ENCODE peak calls at places on chromosomes 12 and 14, in eight cellular contexts. One of them, this sample, is unnamed.

GRCh38 chr12:101567918-101568317 is 26.9 kb upstream of the MYBPC1 start:
- DNase-seq in ovary: no peak
- DNase-seq in heart right ventricle: no peak
- DNase-seq in psoas muscle: no peak
- DNase-seq in DND-41: no peak
- DNase-seq in CD4-positive, alpha-beta memory T cell: no peak
- DNase-seq in mucosa of descending colon: no peak
- DNase-seq in cardiac muscle cell: no peak
- DNase-seq in this sample: no peak

GRCh38 chr14:106879241-106879640 is 1352.9 kb downstream of the TMEM121 start:
- DNase-seq in CD4-positive, alpha-beta memory T cell: peak; percentile 16
- DNase-seq in mucosa of descending colon: peak; percentile 59
- DNase-seq in heart right ventricle: peak; percentile 19
- DNase-seq in DND-41: peak; percentile 70
- DNase-seq in ovary: no peak
- DNase-seq in cardiac muscle cell: no peak
- DNase-seq in psoas muscle: no peak
- DNase-seq in this sample: peak; percentile 32

GRCh38 chr12:125229878-125230530 is 164.8 kb downstream of the AACS start:
- DNase-seq in CD4-positive, alpha-beta memory T cell: no peak
- DNase-seq in cardiac muscle cell: no peak
- DNase-seq in ovary: no peak
- DNase-seq in heart right ventricle: no peak
- DNase-seq in mucosa of descending colon: no peak
- DNase-seq in psoas muscle: no peak
- DNase-seq in DND-41: no peak
- DNase-seq in this sample: no peak

GRCh38 chr12:72296389-72296788 is 24.2 kb downstream of the TRHDE start:
- DNase-seq in ovary: no peak
- DNase-seq in psoas muscle: no peak
- DNase-seq in cardiac muscle cell: no peak
- DNase-seq in CD4-positive, alpha-beta memory T cell: no peak
- DNase-seq in DND-41: no peak
- DNase-seq in heart right ventricle: no peak
- DNase-seq in mucosa of descending colon: no peak
- DNase-seq in this sample: no peak

GRCh38 chr12:81896771-81897170 is 137.6 kb upstream of the PPFIA2 start:
- DNase-seq in mucosa of descending colon: no peak
- DNase-seq in DND-41: peak; percentile 29
- DNase-seq in CD4-positive, alpha-beta memory T cell: no peak
- DNase-seq in cardiac muscle cell: peak; percentile 6
- DNase-seq in psoas muscle: no peak
- DNase-seq in ovary: no peak
- DNase-seq in heart right ventricle: no peak
- DNase-seq in this sample: no peak

GRCh38 chr14:64682173-64682710 is 22.0 kb upstream of the PLEKHG3 start:
- DNase-seq in DND-41: no peak
- DNase-seq in cardiac muscle cell: peak; percentile 89
- DNase-seq in psoas muscle: peak; percentile 72
- DNase-seq in heart right ventricle: peak; percentile 71
- DNase-seq in mucosa of descending colon: peak; percentile 69
- DNase-seq in CD4-positive, alpha-beta memory T cell: no peak
- DNase-seq in ovary: peak; percentile 79
- DNase-seq in this sample: peak; percentile 66

GRCh38 chr12:91551927-91552326 is 369.3 kb upstream of the DCN start:
- DNase-seq in heart right ventricle: no peak
- DNase-seq in CD4-positive, alpha-beta memory T cell: no peak
- DNase-seq in mucosa of descending colon: no peak
- DNase-seq in DND-41: no peak
- DNase-seq in ovary: no peak
- DNase-seq in cardiac muscle cell: no peak
- DNase-seq in psoas muscle: no peak
- DNase-seq in this sample: peak; percentile 57

GRCh38 chr14:50846171-50846880 is 15.4 kb upstream of the NIN start:
- DNase-seq in mucosa of descending colon: no peak
- DNase-seq in DND-41: no peak
- DNase-seq in heart right ventricle: no peak
- DNase-seq in CD4-positive, alpha-beta memory T cell: no peak
- DNase-seq in ovary: no peak
- DNase-seq in cardiac muscle cell: peak; percentile 69
- DNase-seq in psoas muscle: no peak
- DNase-seq in this sample: no peak

GRCh38 chr14:76473381-76474263 is 97.7 kb downstream of the ESRRB start:
- DNase-seq in DND-41: no peak
- DNase-seq in CD4-positive, alpha-beta memory T cell: no peak
- DNase-seq in heart right ventricle: peak; percentile 47
- DNase-seq in mucosa of descending colon: no peak
- DNase-seq in psoas muscle: peak; percentile 73
- DNase-seq in ovary: no peak
- DNase-seq in cardiac muscle cell: peak; percentile 17
- DNase-seq in this sample: peak; percentile 37

GRCh38 chr12:101209319-101210302 is at the start of gene SLC5A8:
- DNase-seq in heart right ventricle: no peak
- DNase-seq in psoas muscle: no peak
- DNase-seq in cardiac muscle cell: no peak
- DNase-seq in mucosa of descending colon: peak; percentile 23
- DNase-seq in DND-41: no peak
- DNase-seq in ovary: peak; percentile 13
- DNase-seq in CD4-positive, alpha-beta memory T cell: no peak
- DNase-seq in this sample: no peak

GRCh38 chr12:114777052-114777451 is 93.1 kb upstream of the TBX3 start:
- DNase-seq in DND-41: no peak
- DNase-seq in mucosa of descending colon: no peak
- DNase-seq in ovary: no peak
- DNase-seq in cardiac muscle cell: peak; percentile 24
- DNase-seq in CD4-positive, alpha-beta memory T cell: no peak
- DNase-seq in heart right ventricle: no peak
- DNase-seq in psoas muscle: no peak
- DNase-seq in this sample: no peak

GRCh38 chr12:87931764-87932163 is 97.4 kb downstream of the C12orf50 start:
- DNase-seq in mucosa of descending colon: no peak
- DNase-seq in ovary: no peak
- DNase-seq in cardiac muscle cell: no peak
- DNase-seq in psoas muscle: no peak
- DNase-seq in heart right ventricle: no peak
- DNase-seq in CD4-positive, alpha-beta memory T cell: no peak
- DNase-seq in DND-41: no peak
- DNase-seq in this sample: no peak

GRCh38 chr14:74566174-74567125 is 45.6 kb downstream of the LTBP2 start:
- DNase-seq in mucosa of descending colon: no peak
- DNase-seq in CD4-positive, alpha-beta memory T cell: no peak
- DNase-seq in cardiac muscle cell: no peak
- DNase-seq in heart right ventricle: no peak
- DNase-seq in DND-41: no peak
- DNase-seq in ovary: no peak
- DNase-seq in psoas muscle: peak; percentile 46
- DNase-seq in this sample: no peak

GRCh38 chr12:100031821-100032220 is 47.1 kb upstream of the ANKS1B start:
- DNase-seq in heart right ventricle: no peak
- DNase-seq in psoas muscle: no peak
- DNase-seq in CD4-positive, alpha-beta memory T cell: no peak
- DNase-seq in DND-41: no peak
- DNase-seq in ovary: no peak
- DNase-seq in mucosa of descending colon: no peak
- DNase-seq in cardiac muscle cell: no peak
- DNase-seq in this sample: no peak

GRCh38 chr14:96997996-96998395 is 200.8 kb downstream of the VRK1 start:
- DNase-seq in CD4-positive, alpha-beta memory T cell: no peak
- DNase-seq in mucosa of descending colon: no peak
- DNase-seq in psoas muscle: no peak
- DNase-seq in DND-41: no peak
- DNase-seq in heart right ventricle: no peak
- DNase-seq in cardiac muscle cell: no peak
- DNase-seq in ovary: no peak
- DNase-seq in this sample: no peak

GRCh38 chr12:109863961-109864712 is 16.2 kb downstream of the GLTP start:
- DNase-seq in heart right ventricle: no peak
- DNase-seq in cardiac muscle cell: peak; percentile 62
- DNase-seq in psoas muscle: no peak
- DNase-seq in DND-41: no peak
- DNase-seq in mucosa of descending colon: no peak
- DNase-seq in CD4-positive, alpha-beta memory T cell: no peak
- DNase-seq in ovary: no peak
- DNase-seq in this sample: no peak

GRCh38 chr12:130014485-130014807 is 110.6 kb upstream of the TMEM132D start:
- DNase-seq in ovary: no peak
- DNase-seq in heart right ventricle: no peak
- DNase-seq in CD4-positive, alpha-beta memory T cell: no peak
- DNase-seq in mucosa of descending colon: no peak
- DNase-seq in DND-41: no peak
- DNase-seq in psoas muscle: no peak
- DNase-seq in cardiac muscle cell: no peak
- DNase-seq in this sample: no peak

GRCh38 chr14:61221906-61222305 is 59.2 kb downstream of the TMEM30B start:
- DNase-seq in heart right ventricle: no peak
- DNase-seq in DND-41: no peak
- DNase-seq in ovary: no peak
- DNase-seq in psoas muscle: no peak
- DNase-seq in CD4-positive, alpha-beta memory T cell: no peak
- DNase-seq in cardiac muscle cell: no peak
- DNase-seq in mucosa of descending colon: no peak
- DNase-seq in this sample: no peak

GRCh38 chr14:100156776-100157175 is 2.7 kb downstream of the DEGS2 start:
- DNase-seq in cardiac muscle cell: no peak
- DNase-seq in CD4-positive, alpha-beta memory T cell: no peak
- DNase-seq in mucosa of descending colon: no peak
- DNase-seq in ovary: no peak
- DNase-seq in DND-41: no peak
- DNase-seq in psoas muscle: no peak
- DNase-seq in heart right ventricle: peak; percentile 3
- DNase-seq in this sample: no peak

GRCh38 chr14:100160534-100160916 is 1.1 kb upstream of the DEGS2 start:
- DNase-seq in DND-41: no peak
- DNase-seq in cardiac muscle cell: no peak
- DNase-seq in ovary: no peak
- DNase-seq in mucosa of descending colon: peak; percentile 41
- DNase-seq in psoas muscle: no peak
- DNase-seq in CD4-positive, alpha-beta memory T cell: no peak
- DNase-seq in heart right ventricle: no peak
- DNase-seq in this sample: no peak

GRCh38 chr14:100158566-100159106 is 809 bp downstream of the DEGS2 start:
- DNase-seq in CD4-positive, alpha-beta memory T cell: no peak
- DNase-seq in heart right ventricle: no peak
- DNase-seq in mucosa of descending colon: peak; percentile 50
- DNase-seq in cardiac muscle cell: no peak
- DNase-seq in ovary: no peak
- DNase-seq in psoas muscle: no peak
- DNase-seq in DND-41: no peak
- DNase-seq in this sample: no peak

GRCh38 chr14:100159865-100160533 is 554 bp upstream of the DEGS2 start:
- DNase-seq in DND-41: no peak
- DNase-seq in CD4-positive, alpha-beta memory T cell: no peak
- DNase-seq in cardiac muscle cell: no peak
- DNase-seq in heart right ventricle: no peak
- DNase-seq in ovary: no peak
- DNase-seq in mucosa of descending colon: no peak
- DNase-seq in psoas muscle: no peak
- DNase-seq in this sample: no peak

DNA sequence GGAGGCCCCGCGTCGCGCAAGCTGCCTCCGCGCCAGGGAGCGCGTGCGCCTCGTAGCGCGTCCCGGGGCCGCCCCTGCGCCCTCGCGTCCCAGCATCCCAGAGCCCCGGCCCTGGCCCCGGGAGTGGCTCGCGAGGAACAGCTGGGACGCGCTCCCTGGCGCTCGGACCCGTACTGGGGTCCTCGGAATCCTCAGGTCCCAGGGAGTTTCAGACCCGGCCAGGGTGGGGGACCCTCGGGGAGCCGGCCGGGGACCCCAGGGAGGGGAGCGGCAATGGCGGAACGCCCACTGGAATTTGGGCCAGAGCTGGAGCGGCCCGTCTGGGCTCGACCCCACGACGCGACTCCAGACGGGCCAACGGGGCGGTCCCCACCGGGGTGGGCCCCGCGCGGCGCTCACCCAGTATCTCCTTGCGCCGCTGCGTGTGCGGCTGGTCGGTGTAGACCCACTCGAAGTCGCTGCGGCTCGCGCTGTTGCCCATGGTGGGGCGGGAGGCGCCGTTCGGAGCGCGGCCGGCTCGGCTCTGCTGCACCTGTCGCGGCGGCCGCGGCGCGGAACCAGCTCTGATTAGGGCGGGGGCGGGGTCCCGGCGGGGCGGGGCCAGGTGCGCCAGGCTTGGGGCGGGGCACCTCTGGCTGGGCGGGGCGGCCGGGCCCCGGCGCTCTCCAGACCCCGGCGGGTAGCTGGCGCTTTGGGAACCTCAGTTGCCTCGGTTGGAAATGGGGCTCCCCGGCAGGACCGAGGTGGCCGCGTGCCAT is at the start of gene DEGS2:
- DNase-seq in mucosa of descending colon: peak; percentile 86
- DNase-seq in DND-41: no peak
- DNase-seq in heart right ventricle: no peak
- DNase-seq in CD4-positive, alpha-beta memory T cell: peak; percentile 51
- DNase-seq in psoas muscle: no peak
- DNase-seq in cardiac muscle cell: no peak
- DNase-seq in ovary: no peak
- DNase-seq in this sample: no peak
- H3K4me1 ChIP-seq in mucosa of descending colon: peaks cover 27% of the 10 kb centered on the region
- H3K4me1 ChIP-seq in DND-41: no peaks in the 10 kb centered on the region
- H3K4me1 ChIP-seq in heart right ventricle: peaks cover 14% of the 10 kb centered on the region
- H3K4me1 ChIP-seq in CD4-positive, alpha-beta memory T cell: peaks cover 9% of the 10 kb centered on the region
- H3K4me1 ChIP-seq in psoas muscle: peaks cover 9% of the 10 kb centered on the region
- H3K4me1 ChIP-seq in cardiac muscle cell: no peaks in the 10 kb centered on the region
- H3K4me1 ChIP-seq in ovary: peaks cover 4% of the 10 kb centered on the region
- H3K4me1 ChIP-seq in this sample: peaks cover 10% of the 10 kb centered on the region

GRCh38 chr14:35438910-35439713 is 34.6 kb upstream of the NFKBIA start:
- DNase-seq in ovary: no peak
- DNase-seq in mucosa of descending colon: no peak
- DNase-seq in CD4-positive, alpha-beta memory T cell: no peak
- DNase-seq in psoas muscle: no peak
- DNase-seq in heart right ventricle: no peak
- DNase-seq in cardiac muscle cell: peak; percentile 12
- DNase-seq in DND-41: no peak
- DNase-seq in this sample: no peak
- H3K4me3 ChIP-seq in ovary: no peak overlapping the region
- H3K4me3 ChIP-seq in mucosa of descending colon: no peak overlapping the region
- H3K4me3 ChIP-seq in CD4-positive, alpha-beta memory T cell: no peak overlapping the region
- H3K4me3 ChIP-seq in psoas muscle: no peak overlapping the region
- H3K4me3 ChIP-seq in heart right ventricle: no peak overlapping the region
- H3K4me3 ChIP-seq in cardiac muscle cell: no peak overlapping the region
- H3K4me3 ChIP-seq in DND-41: no peak overlapping the region
- H3K4me3 ChIP-seq in this sample: no peak overlapping the region

GRCh38 chr12:95473440-95473946 is 459 bp upstream of the METAP2 start:
- DNase-seq in DND-41: peak; percentile 49
- DNase-seq in CD4-positive, alpha-beta memory T cell: peak; percentile 53
- DNase-seq in heart right ventricle: no peak
- DNase-seq in ovary: peak; percentile 38
- DNase-seq in cardiac muscle cell: peak; percentile 48
- DNase-seq in psoas muscle: no peak
- DNase-seq in mucosa of descending colon: peak; percentile 48
- DNase-seq in this sample: peak; percentile 60
- H3K4me1 ChIP-seq in DND-41: peaks cover 47% of the 10 kb centered on the region
- H3K4me1 ChIP-seq in CD4-positive, alpha-beta memory T cell: peaks cover 44% of the 10 kb centered on the region
- H3K4me1 ChIP-seq in heart right ventricle: peaks cover 12% of the 10 kb centered on the region
- H3K4me1 ChIP-seq in ovary: peaks cover 3% of the 10 kb centered on the region
- H3K4me1 ChIP-seq in cardiac muscle cell: peaks cover 10% of the 10 kb centered on the region
- H3K4me1 ChIP-seq in psoas muscle: peaks cover 25% of the 10 kb centered on the region
- H3K4me1 ChIP-seq in mucosa of descending colon: peaks cover 9% of the 10 kb centered on the region
- H3K4me1 ChIP-seq in this sample: peaks cover 26% of the 10 kb centered on the region

DNA sequence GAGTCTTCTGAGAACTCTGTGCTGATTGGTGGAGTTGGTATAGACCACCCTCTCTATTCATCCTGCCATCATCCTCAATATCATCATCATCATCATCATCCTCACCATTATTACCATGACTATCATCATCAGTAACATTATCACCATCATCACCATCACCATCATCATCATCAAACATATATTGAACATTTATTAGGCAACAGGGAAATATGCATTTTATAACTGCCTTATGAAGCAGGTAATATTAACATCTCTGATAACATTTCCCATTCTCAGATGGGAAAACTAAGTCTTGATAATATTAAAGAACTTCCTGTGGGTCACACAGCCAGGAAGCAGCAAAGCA is 89.1 kb upstream of the HSPB8 start:
- DNase-seq in psoas muscle: no peak
- DNase-seq in heart right ventricle: no peak
- DNase-seq in CD4-positive, alpha-beta memory T cell: no peak
- DNase-seq in DND-41: no peak
- DNase-seq in cardiac muscle cell: no peak
- DNase-seq in mucosa of descending colon: no peak
- DNase-seq in ovary: no peak
- DNase-seq in this sample: no peak
- H3K4me3 ChIP-seq in psoas muscle: no peak overlapping the region
- H3K4me3 ChIP-seq in heart right ventricle: no peak overlapping the region
- H3K4me3 ChIP-seq in CD4-positive, alpha-beta memory T cell: no peak overlapping the region
- H3K4me3 ChIP-seq in DND-41: no peak overlapping the region
- H3K4me3 ChIP-seq in cardiac muscle cell: no peak overlapping the region
- H3K4me3 ChIP-seq in mucosa of descending colon: no peak overlapping the region
- H3K4me3 ChIP-seq in ovary: no peak overlapping the region
- H3K4me3 ChIP-seq in this sample: no peak overlapping the region

This sample was measured in adrenal gland.